ENCODE peak calls at places on chromosomes 13 and 19, in six cellular contexts. N is GM12878, F is stomach, E is sigmoid colon, D is HepG2, Y is K562. S is an unnamed sample.

GRCh38 chr19:3411636-3412035 is 45.3 kb downstream of the NFIC start:
- DNase-seq in N (no peak), E (no peak), F (peak), D (peak), Y (peak), S (no peak)

GRCh38 chr13:49561064-49561410 is 24.3 kb downstream of the RCBTB1 start:
- DNase-seq in Y (no peak), N (no peak), F (no peak), D (peak), E (no peak), S (no peak)

GRCh38 chr13:112159575-112160547 is 92.9 kb downstream of the SOX1 start:
- DNase-seq in D (peak), F (no peak), E (no peak), Y (no peak), N (no peak), S (peak)

GRCh38 chr13:44713793-44714469 is 137.8 kb upstream of the TSC22D1 start:
- DNase-seq in Y (no peak), N (no peak), D (peak), E (no peak), F (no peak), S (no peak)

GRCh38 chr19:30374791-30375650 is 2.8 kb downstream of the ZNF536 start:
- DNase-seq in D (no peak), Y (no peak), F (peak), E (no peak), N (no peak), S (no peak)

GRCh38 chr13:25046985-25047660 is 48.8 kb upstream of the PABPC3 start:
- DNase-seq in N (no peak), Y (no peak), D (no peak), F (no peak), E (no peak), S (no peak)

GRCh38 chr13:107960301-107960700 is 255.0 kb downstream of the LIG4 start:
- DNase-seq in N (no peak), F (no peak), E (no peak), Y (no peak), D (no peak), S (no peak)

GRCh38 chr13:40453666-40454030 is 212.8 kb downstream of the FOXO1 start:
- DNase-seq in E (no peak), D (no peak), N (no peak), F (no peak), Y (no peak), S (no peak)

GRCh38 chr13:79904581-79904980 is 423.6 kb downstream of the NDFIP2 start:
- DNase-seq in D (no peak), Y (no peak), N (no peak), E (no peak), F (no peak), S (no peak)

GRCh38 chr19:3250675-3251074 is 26.2 kb downstream of the CELF5 start:
- DNase-seq in D (peak), N (no peak), E (no peak), F (no peak), Y (peak), S (peak)

GRCh38 chr13:59458908-59459579 is 704.7 kb downstream of the DIAPH3 start:
- DNase-seq in Y (no peak), E (no peak), F (no peak), D (no peak), N (no peak), S (no peak)
- TF ChIP-seq EP300 in Y (no peak), E (no peak), F (no peak), D (no peak), N (no peak), S (no peak)

GRCh38 chr13:98450495-98451167 is 126.3 kb downstream of the STK24 start:
- DNase-seq in D (peak), N (no peak), Y (no peak), F (no peak), E (peak), S (no peak)
- TF ChIP-seq POLR2AphosphoS5 in D (peak), N (no peak), Y (no peak), F (no peak), E (no peak), S (no peak)

DNA sequence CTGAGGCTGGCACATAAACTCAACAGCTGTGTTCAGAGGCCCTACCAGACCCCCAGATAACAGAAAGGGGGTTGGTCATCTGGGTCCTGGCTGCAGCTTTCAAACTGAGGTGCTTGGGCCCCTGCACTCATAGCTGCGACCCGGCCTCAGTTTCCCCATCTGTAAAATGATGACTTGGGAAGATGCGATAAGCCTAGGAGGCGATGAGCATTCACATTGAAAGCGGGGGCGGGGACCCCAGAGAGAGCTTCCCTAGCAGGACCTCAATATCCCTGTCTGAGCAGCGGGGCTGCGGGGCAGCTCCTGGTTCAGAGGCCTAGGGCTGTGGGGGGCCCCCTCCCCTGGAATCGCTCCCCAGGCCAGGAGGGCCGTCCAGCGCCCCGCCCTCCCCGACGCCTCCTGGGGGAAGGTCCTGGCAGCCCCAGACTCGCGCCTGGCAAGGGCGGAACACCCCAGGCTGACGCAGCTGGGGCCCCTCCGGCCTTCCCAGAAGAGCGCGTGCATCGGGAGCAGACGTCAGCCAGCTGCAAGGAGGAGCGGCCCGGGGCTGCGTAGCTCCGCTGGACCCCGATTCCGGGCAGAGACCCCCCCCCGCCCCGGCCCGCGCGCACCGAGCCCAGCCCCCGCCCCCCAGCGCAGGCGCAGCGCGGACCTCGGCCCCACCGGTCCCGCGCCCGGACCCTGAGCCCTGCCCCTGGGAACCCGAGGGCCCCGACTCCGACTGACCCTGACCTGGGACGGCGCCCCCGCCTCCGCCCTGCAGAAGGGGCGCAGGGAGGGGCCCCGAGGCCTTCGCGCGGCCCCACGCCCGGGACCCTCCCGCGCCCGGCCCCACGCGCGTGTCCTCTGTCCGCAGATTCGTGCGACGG is 3.5 kb downstream of the FSTL3 start:
- DNase-seq in Y (peak), N (no peak), F (peak), E (peak), D (no peak), S (peak)
- TF ChIP-seq EP300 in Y (no peak), N (no peak), F (peak), E (peak), D (no peak), S (peak)

DNA sequence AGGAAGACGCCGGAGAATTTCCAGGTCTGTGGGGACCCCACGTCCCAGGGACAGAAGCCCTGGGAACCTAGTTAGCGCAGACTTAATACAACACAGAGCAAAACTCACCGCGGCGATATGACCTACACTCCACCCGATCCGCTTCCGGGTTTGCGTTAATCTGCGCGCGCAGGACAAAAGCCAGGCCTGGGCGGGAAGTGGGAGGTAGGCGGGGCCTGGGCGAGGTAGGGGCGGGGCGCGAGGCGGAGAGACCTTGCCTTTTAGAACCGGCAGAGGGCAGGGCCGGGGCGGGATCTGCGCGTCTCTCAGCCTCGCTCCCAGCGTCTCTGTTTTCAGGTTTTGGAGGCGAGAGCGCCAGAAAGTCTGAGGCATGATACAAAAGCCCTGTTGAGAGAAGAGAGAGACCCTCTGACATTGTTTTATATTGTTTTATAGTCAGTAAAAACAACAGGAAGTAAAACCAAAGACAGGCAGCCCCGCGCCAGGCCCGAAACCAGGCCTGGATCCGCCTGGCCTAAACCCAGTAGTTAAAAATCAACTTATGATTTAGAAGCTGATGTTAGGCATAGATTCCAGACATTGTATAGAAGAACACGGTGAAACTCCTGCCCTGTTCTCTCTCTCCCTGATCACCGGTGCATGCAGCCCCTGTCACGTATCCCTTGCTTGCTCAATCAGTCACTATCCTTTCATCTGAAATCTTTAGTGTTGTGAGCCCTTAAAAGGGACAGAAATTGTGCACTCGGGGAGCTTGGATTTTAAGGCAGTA is at the start of gene ZNF611:
- DNase-seq in E (peak), D (peak), N (peak), F (peak), Y (peak), S (peak)
- TF ChIP-seq POLR2AphosphoS5 in E (peak), D (peak), N (peak), F (peak), Y (peak), S (peak)

GRCh38 chr13:38543561-38543960 is 143.3 kb upstream of the FREM2 start:
- DNase-seq in Y (no peak), N (no peak), E (no peak), F (no peak), D (no peak), S (no peak)

GRCh38 chr13:38542601-38543000 is 144.3 kb upstream of the FREM2 start:
- DNase-seq in F (no peak), Y (no peak), E (no peak), D (no peak), N (no peak), S (no peak)

GRCh38 chr13:38537026-38537425 is 149.9 kb upstream of the FREM2 start:
- DNase-seq in N (no peak), Y (no peak), F (no peak), E (no peak), D (no peak), S (no peak)

GRCh38 chr13:38538412-38538811 is 148.5 kb upstream of the FREM2 start:
- DNase-seq in F (no peak), N (no peak), D (no peak), E (no peak), Y (no peak), S (no peak)

GRCh38 chr13:38539632-38540031 is 147.2 kb upstream of the FREM2 start:
- DNase-seq in F (no peak), Y (no peak), D (no peak), E (no peak), N (no peak), S (no peak)
- TF ChIP-seq EP300 in F (no peak), Y (no peak), D (no peak), E (no peak), N (no peak), S (no peak)

GRCh38 chr19:12985049-12985776 is 10.1 kb upstream of the NFIX start:
- DNase-seq in F (peak), D (peak), E (peak), N (no peak), Y (peak), S (peak)
- TF ChIP-seq POLR2AphosphoS5 in F (peak), D (no peak), E (peak), N (no peak), Y (no peak), S (peak)

DNA sequence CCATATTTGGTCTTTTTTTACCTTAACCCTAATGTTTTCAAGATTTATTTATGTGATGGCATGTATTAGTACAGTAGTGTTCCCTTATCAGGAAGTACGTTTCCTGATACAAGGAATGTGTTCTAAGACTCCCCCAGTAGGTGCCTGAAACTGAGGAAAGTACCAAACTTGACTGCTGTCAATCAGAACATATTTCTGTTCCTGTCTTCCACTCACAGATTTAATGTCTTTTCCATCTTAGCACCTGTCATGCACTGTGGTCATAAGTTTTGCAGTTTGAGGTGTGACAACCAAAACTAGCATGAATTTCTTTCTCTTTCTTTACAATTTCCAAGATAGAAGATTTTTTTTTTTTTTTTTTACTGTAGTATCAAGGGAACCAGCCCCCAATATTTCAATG is 62.9 kb downstream of the LMO7 start:
- DNase-seq in F (no peak), E (no peak), D (no peak), Y (no peak), N (no peak), S (no peak)
- TF ChIP-seq EP300 in F (no peak), E (no peak), D (no peak), Y (no peak), N (no peak), S (no peak)

GRCh38 chr19:40721936-40722661 is 5.2 kb downstream of the ITPKC start:
- DNase-seq in D (no peak), N (no peak), Y (no peak), E (no peak), F (no peak), S (no peak)
- TF ChIP-seq POLR2AphosphoS5 in D (no peak), N (no peak), Y (no peak), E (peak), F (peak), S (no peak)